ENCODE peak calls at places on chromosomes 16 and 17, in five cellular contexts. Z is Panc1, B is neural progenitor cell, W is SJSA1, G is left ventricle myocardium inferior. T is an unnamed sample.

GRCh38 chr17:32801641-32802040 is 75.3 kb downstream of the MYO1D start:
- DNase-seq in G (no peak), B (no peak), W (no peak), Z (no peak), T (no peak)

GRCh38 chr17:30382345-30382744 is 3.6 kb downstream of the CPD start:
- DNase-seq in G (no peak), Z (no peak), B (no peak), W (no peak), T (no peak)

GRCh38 chr17:12229315-12229714 is 208.6 kb downstream of the MAP2K4 start:
- DNase-seq in G (no peak), B (peak; percentile 25), Z (no peak), W (no peak), T (no peak)

GRCh38 chr17:76408037-76408849 is 23.8 kb downstream of the SPHK1 start:
- DNase-seq in B (peak; percentile 68), G (no peak), W (no peak), Z (no peak), T (no peak)

GRCh38 chr17:38747385-38748328 is 479 bp downstream of the PCGF2 start:
- DNase-seq in W (no peak), B (peak; percentile 80), G (peak; percentile 64), Z (no peak), T (no peak)

GRCh38 chr17:15418781-15419180 is 48.6 kb downstream of the CDRT4 start:
- DNase-seq in W (no peak), Z (no peak), G (no peak), B (no peak), T (no peak)

GRCh38 chr16:648071-648785 is 937 bp upstream of the WDR90 start:
- DNase-seq in G (no peak), Z (no peak), B (peak; percentile 62), W (no peak), T (no peak)

GRCh38 chr17:67435122-67435521 is 58.0 kb downstream of the PITPNC1 start:
- DNase-seq in W (no peak), Z (no peak), B (no peak), G (no peak), T (no peak)

GRCh38 chr17:61837175-61838051 is 25.9 kb downstream of the BRIP1 start:
- DNase-seq in W (peak; percentile 66), Z (peak; percentile 12), B (peak; percentile 74), G (peak; percentile 19), T (peak; percentile 49)

GRCh38 chr17:69407759-69408158 is 6.7 kb upstream of the MAP2K6 start:
- DNase-seq in B (no peak), Z (no peak), W (no peak), G (no peak), T (no peak)

GRCh38 chr16:72198021-72198420 is 26.1 kb upstream of the PMFBP1 start:
- DNase-seq in B (no peak), Z (no peak), W (peak; percentile 70), G (no peak), T (peak; percentile 96)

GRCh38 chr17:19744492-19744891 is 3.6 kb downstream of the ALDH3A1 start:
- DNase-seq in W (no peak), G (no peak), Z (no peak), B (no peak), T (no peak)

DNA sequence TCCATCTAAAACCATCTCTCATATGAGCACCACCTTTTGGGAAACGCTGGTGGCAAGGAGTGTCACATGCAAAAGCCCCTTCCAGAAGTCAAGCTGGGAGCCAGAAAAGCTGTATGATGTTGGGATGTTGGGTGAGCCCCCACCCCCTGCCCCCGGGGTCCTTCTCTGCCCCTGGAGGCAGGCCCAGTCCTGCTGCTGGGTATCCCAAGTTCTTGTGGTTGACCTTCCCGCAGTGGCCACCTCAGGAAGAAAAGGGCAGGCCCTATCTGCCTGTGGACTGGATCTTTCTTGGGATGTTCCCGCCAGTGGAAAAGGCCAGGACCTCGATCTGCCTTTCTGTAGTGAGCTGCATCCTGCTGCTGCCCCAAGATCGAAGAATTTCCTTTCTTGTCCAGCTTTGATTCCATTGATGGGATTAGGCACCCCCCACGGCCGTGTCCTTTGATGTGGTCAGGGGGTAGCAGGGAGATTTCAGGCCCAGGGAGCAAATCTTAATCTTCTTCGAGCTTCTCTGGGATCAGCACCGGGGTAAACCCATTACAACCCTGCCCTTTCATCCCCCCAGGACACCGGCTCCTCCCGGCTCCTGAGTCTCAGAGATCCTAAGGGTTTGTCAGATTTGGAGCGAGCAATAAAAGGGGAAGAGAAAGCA is 165.6 kb downstream of the RAB11FIP4 start:
- DNase-seq in Z (no peak), B (peak; percentile 88), W (no peak), G (no peak), T (no peak)
- H3K27me3 ChIP-seq in Z (no peaks in the 10 kb centered on the region), B (peaks cover 100% of the 10 kb centered on the region), W (no peaks in the 10 kb centered on the region), G (no peaks in the 10 kb centered on the region), T (no peaks in the 10 kb centered on the region)

DNA sequence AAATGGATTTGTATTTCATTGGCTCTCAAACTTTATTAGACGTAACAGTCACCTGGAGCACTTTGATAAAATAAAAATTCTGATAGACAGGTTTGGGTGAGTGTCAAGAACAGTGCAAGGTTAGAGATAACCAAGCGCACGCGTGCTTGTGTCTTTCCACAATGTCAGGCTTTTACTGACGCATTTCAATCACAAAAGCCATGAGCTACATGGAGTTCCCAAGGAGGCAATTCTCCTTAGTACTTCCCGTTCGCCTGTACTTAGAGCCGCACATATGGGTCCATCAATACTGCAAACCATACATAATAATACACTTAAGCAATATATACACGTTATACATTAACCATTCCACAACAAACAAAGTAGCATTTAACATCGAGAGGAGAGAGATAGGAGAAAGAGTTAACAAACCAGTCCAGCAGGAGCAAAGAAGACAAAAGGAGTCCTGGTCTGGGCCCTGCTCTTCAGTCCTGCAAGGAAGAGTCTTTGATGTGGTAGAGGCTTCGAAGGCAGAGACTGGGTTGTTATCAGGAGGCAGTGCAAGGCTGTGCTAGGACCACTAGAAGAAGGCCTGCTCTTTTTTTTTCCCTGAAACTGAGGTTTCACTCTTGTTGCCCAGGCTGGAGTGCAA is 11.9 kb upstream of the GPRC5C start:
- DNase-seq in W (no peak), G (no peak), B (no peak), Z (no peak), T (no peak)
- H3K27ac ChIP-seq in W (no peak overlapping the region), G (no peak overlapping the region), B (no peak overlapping the region), Z (no peak overlapping the region), T (no peak overlapping the region)

GRCh38 chr16:88868974-88869672 is 2.7 kb upstream of the PABPN1L start:
- DNase-seq in G (no peak), B (no peak), Z (no peak), W (no peak), T (no peak)
- H3K27me3 ChIP-seq in G (peaks cover 11% of the 10 kb centered on the region), B (no peaks in the 10 kb centered on the region), Z (no peaks in the 10 kb centered on the region), W (peaks cover 55% of the 10 kb centered on the region), T (peaks cover 4% of the 10 kb centered on the region)

GRCh38 chr17:64270885-64271284 is 7.8 kb upstream of the TEX2 start:
- DNase-seq in B (no peak), W (no peak), Z (no peak), G (no peak), T (no peak)

GRCh38 chr17:64269687-64270649 is 6.9 kb upstream of the TEX2 start:
- DNase-seq in Z (no peak), W (no peak), B (peak; percentile 18), G (no peak), T (no peak)

GRCh38 chr17:64276961-64277505 is 14.0 kb upstream of the TEX2 start:
- DNase-seq in G (no peak), Z (no peak), B (no peak), W (no peak), T (no peak)

GRCh38 chr17:64275016-64275415 is 12.0 kb upstream of the TEX2 start:
- DNase-seq in B (no peak), W (no peak), G (no peak), Z (no peak), T (no peak)

DNA sequence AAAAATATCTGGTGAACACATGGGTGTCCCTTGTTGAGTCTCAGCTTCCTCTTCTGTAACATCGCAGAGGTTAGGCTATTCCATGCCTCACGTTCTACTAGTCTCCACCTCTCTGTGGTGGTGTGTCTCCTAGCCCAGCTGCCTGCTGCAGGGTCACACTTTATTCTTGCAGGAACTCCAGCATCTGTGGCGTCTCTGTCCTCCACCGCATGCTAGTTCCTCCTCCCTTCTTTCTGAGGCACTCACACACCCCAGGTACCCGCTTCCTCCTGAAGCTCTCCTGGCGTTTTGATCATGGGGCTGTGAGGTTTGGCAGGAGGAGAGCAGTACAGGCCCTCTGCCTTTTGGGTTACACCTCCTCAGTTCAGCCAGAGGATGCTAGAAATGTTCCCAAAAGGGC is 9.9 kb upstream of the TEX2 start:
- DNase-seq in W (no peak), G (no peak), Z (no peak), B (no peak), T (no peak)
- H3K27ac ChIP-seq in W (no peak overlapping the region), G (no peak overlapping the region), Z (no peak overlapping the region), B (no peak overlapping the region), T (no peak overlapping the region)

GRCh38 chr16:19289805-19290490 is 4.4 kb downstream of the CLEC19A start:
- DNase-seq in B (peak; percentile 83), W (no peak), G (no peak), Z (no peak), T (no peak)
- H3K27me3 ChIP-seq in B (no peaks in the 10 kb centered on the region), W (no peaks in the 10 kb centered on the region), G (peaks cover 46% of the 10 kb centered on the region), Z (peaks cover 14% of the 10 kb centered on the region), T (no peaks in the 10 kb centered on the region)

T was measured in brain microvascular endothelial cell.